ENCODE peak calls at places on chromosomes 3 and 15, in five cellular contexts. K is WERI-Rb-1, C is body of pancreas, Q is HCT116, O is upper lobe of right lung. E is an unnamed sample.

GRCh38 chr3:24601500-24601899 is 106.8 kb upstream of the THRB start:
- DNase-seq in K (no peak), C (no peak), Q (no peak), O (no peak), E (no peak)

GRCh38 chr3:31035681-31036080 is 141.2 kb upstream of the GADL1 start:
- DNase-seq in K (no peak), C (no peak), Q (no peak), O (no peak), E (no peak)

GRCh38 chr15:33454346-33454745 is 143.6 kb downstream of the RYR3 start:
- DNase-seq in K (no peak), C (no peak), Q (no peak), O (no peak), E (no peak)

GRCh38 chr3:168467085-168467714 is 371.5 kb upstream of the GOLIM4 start:
- DNase-seq in K (peak; percentile 39), C (no peak), Q (no peak), O (no peak), E (peak; percentile 35)

GRCh38 chr3:168722091-168722490 is 626.4 kb upstream of the GOLIM4 start:
- DNase-seq in K (no peak), C (no peak), Q (no peak), O (no peak), E (no peak)

GRCh38 chr3:181687190-181687589 is 24.5 kb upstream of the SOX2 start:
- DNase-seq in K (no peak), C (no peak), Q (no peak), O (no peak), E (no peak)

GRCh38 chr15:58924326-58924725 is 9.2 kb downstream of the SLTM start:
- DNase-seq in K (no peak), C (no peak), Q (no peak), O (no peak), E (no peak)

GRCh38 chr3:120423432-120423831 is 27.4 kb downstream of the FSTL1 start:
- DNase-seq in K (no peak), C (no peak), Q (no peak), O (no peak), E (no peak)

GRCh38 chr3:106281231-106281630 is 412.4 kb upstream of the CBLB start:
- DNase-seq in K (peak; percentile 63), C (no peak), Q (no peak), O (no peak), E (no peak)

GRCh38 chr3:43001094-43001553 is 22.0 kb downstream of the GASK1A start:
- DNase-seq in K (no peak), C (peak; percentile 90), Q (no peak), O (peak; percentile 74), E (no peak)

GRCh38 chr3:4322635-4323034 is 19.5 kb downstream of the SETMAR start:
- DNase-seq in K (no peak), C (no peak), Q (no peak), O (no peak), E (no peak)

GRCh38 chr3:157477441-157477840 is 25.8 kb downstream of the VEPH1 start:
- DNase-seq in K (no peak), C (no peak), Q (no peak), O (no peak), E (no peak)

GRCh38 chr3:186529204-186529999 is 14.8 kb downstream of the CRYGS start:
- DNase-seq in K (peak; percentile 36), C (no peak), Q (no peak), O (no peak), E (no peak)

GRCh38 chr3:52530918-52531635 is 2.6 kb downstream of the NT5DC2 start:
- DNase-seq in K (no peak), C (no peak), Q (no peak), O (peak; percentile 55), E (no peak)

GRCh38 chr3:173109143-173109542 is 31.9 kb downstream of the SPATA16 start:
- DNase-seq in K (no peak), C (no peak), Q (no peak), O (no peak), E (no peak)

GRCh38 chr3:11514191-11514770 is 129.4 kb downstream of the VGLL4 start:
- DNase-seq in K (no peak), C (peak; percentile 56), Q (no peak), O (no peak), E (no peak)

GRCh38 chr3:32026583-32026982 is 45.0 kb downstream of the ZNF860 start:
- DNase-seq in K (no peak), C (no peak), Q (no peak), O (no peak), E (no peak)

GRCh38 chr3:111737056-111737711 is 121.9 kb upstream of the PHLDB2 start:
- DNase-seq in K (no peak), C (peak; percentile 23), Q (no peak), O (no peak), E (no peak)

GRCh38 chr15:64216722-64217428 is 54.1 kb upstream of the PPIB start:
- DNase-seq in K (no peak), C (peak; percentile 44), Q (no peak), O (no peak), E (no peak)

GRCh38 chr3:178103140-178103539 is 433.1 kb upstream of the KCNMB2 start:
- DNase-seq in K (no peak), C (no peak), Q (no peak), O (no peak), E (no peak)

GRCh38 chr3:55483196-55484095 is 3.7 kb downstream of the WNT5A start:
- DNase-seq in K (peak; percentile 36), C (no peak), Q (no peak), O (no peak), E (no peak)

GRCh38 chr15:51622269-51623180 is at the start of gene DMXL2:
- DNase-seq in K (peak; percentile 98), C (peak; percentile 85), Q (peak; percentile 65), O (peak; percentile 95), E (peak; percentile 78)

GRCh38 chr3:46365737-46366524 is 4.8 kb upstream of the CCR5 start:
- DNase-seq in K (no peak), C (no peak), Q (no peak), O (no peak), E (no peak)

GRCh38 chr3:46367811-46368210 is 2.9 kb upstream of the CCR5 start:
- DNase-seq in K (no peak), C (no peak), Q (no peak), O (no peak), E (no peak)

GRCh38 chr3:46369675-46370132 is 1.0 kb upstream of the CCR5 start:
- DNase-seq in K (no peak), C (no peak), Q (no peak), O (no peak), E (no peak)

GRCh38 chr3:46370784-46371183 is at the start of gene CCR5:
- DNase-seq in K (no peak), C (no peak), Q (no peak), O (no peak), E (no peak)

DNA sequence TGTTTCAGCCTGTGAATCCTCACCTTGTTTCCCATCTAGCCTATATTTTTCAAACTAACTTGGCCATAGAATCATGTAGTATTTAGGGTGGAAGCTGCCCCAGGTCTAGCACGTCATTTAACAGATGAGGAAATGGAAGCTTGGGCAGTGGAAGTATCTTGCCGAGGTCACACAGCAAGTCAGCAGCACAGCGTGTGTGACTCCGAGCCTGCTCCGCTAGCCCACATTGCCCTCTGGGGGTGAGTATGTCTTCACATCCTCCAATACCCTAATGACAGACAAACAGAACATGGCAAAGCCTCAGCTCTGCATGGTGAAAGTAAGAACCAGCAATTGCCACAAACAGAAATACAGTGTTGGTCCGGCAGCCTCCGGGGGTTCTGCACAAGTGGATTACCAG is 2.2 kb upstream of the CCR5 start:
- DNase-seq in K (no peak), C (peak; percentile 33), Q (no peak), O (peak; percentile 78), E (peak; percentile 44)
- H3K27ac ChIP-seq in K (no peak overlapping the region), C (no peak overlapping the region), Q (no peak overlapping the region), O (no peak overlapping the region), E (no peak overlapping the region)

GRCh38 chr3:72233571-72233970 is 448.6 kb upstream of the PROK2 start:
- DNase-seq in K (no peak), C (no peak), Q (no peak), O (no peak), E (no peak)
- H3K27ac ChIP-seq in K (no peak overlapping the region), C (no peak overlapping the region), Q (no peak overlapping the region), O (no peak overlapping the region), E (peak overlapping the region; percentile 87)

GRCh38 chr3:114660124-114660523 is 366.3 kb downstream of the TIGIT start:
- DNase-seq in K (no peak), C (no peak), Q (no peak), O (no peak), E (no peak)
- H3K27ac ChIP-seq in K (no peak overlapping the region), C (no peak overlapping the region), Q (peak overlapping the region; percentile 55), O (peak overlapping the region; percentile 55), E (peak overlapping the region; percentile 38)

DNA sequence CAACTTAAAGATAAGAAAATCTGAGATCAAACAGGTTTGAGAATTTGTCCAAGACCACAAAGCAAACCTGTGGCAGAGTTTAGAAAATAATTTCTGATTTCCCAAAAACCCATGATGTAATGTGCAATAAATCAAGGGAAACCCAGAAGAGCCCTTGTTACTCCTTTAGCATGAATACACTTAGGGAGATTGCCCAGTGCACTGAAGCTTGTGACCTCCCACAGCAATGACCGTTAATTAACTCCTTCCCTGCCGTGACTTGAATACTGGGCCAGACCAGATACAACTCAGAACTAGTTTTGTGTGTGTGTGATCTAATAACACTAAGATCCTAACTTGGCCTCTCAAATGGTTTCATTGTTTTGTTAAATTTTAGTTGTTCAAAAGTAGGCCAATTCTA is 2.5 kb downstream of the PRKAR2A start:
- DNase-seq in K (no peak), C (no peak), Q (no peak), O (no peak), E (no peak)
- H3K27ac ChIP-seq in K (no peak overlapping the region), C (no peak overlapping the region), Q (no peak overlapping the region), O (no peak overlapping the region), E (no peak overlapping the region)

GRCh38 chr3:50221051-50221412 is 15.0 kb upstream of the GNAI2 start:
- DNase-seq in K (no peak), C (no peak), Q (no peak), O (no peak), E (no peak)
- H3K27ac ChIP-seq in K (no peak overlapping the region), C (no peak overlapping the region), Q (no peak overlapping the region), O (no peak overlapping the region), E (peak overlapping the region; percentile 45)

DNA sequence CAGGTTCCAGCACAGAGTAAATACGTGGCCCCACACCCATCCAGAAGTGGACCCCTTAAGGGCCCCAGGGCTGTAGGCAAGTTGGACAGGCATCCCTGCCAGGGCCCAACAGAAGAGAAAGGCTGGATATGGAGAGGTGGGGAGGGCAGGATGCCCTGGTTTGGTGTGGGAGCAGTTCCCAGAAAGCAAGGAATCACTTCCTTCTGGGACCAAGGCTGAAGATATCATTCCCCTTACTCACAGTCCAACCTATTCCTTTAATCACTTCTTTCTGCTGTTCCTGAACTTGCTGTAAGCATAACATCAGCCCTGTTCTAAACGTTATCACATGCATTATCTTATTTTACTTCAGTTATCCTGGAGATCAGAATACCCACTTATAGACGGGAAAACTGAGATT is 6.1 kb upstream of the MESP2 start:
- DNase-seq in K (no peak), C (no peak), Q (no peak), O (no peak), E (no peak)
- H3K27ac ChIP-seq in K (no peak overlapping the region), C (peak overlapping the region; percentile 20), Q (no peak overlapping the region), O (no peak overlapping the region), E (no peak overlapping the region)

GRCh38 chr3:184582998-184583344 is 21.4 kb downstream of the EPHB3 start:
- DNase-seq in K (no peak), C (no peak), Q (no peak), O (no peak), E (no peak)
- H3K27ac ChIP-seq in K (peak overlapping the region; percentile 87), C (no peak overlapping the region), Q (no peak overlapping the region), O (peak overlapping the region; percentile 66), E (peak overlapping the region; percentile 88)